ENCODE peak calls at places on chromosomes 13 and 19, in eight cellular contexts. I, B, W, E, O, R, G and Q are unnamed samples.

GRCh38 chr19:45994989-45995714 is at the start of gene CCDC61:
- DNase-seq in I (peak; percentile 94), B (peak; percentile 100), W (peak; percentile 95), E (peak; percentile 94), O (peak; percentile 95), R (peak; percentile 94), G (peak; percentile 96), Q (peak; percentile 97)

GRCh38 chr19:49497047-49497789 is 984 bp downstream of the RPS11 start:
- DNase-seq in I (peak; percentile 89), B (peak; percentile 49), W (peak; percentile 79), E (peak; percentile 63), O (peak; percentile 88), R (peak; percentile 71), G (peak; percentile 55), Q (no peak)

GRCh38 chr19:55440411-55441105 is 2.5 kb downstream of the SHISA7 start:
- DNase-seq in I (no peak), B (no peak), W (no peak), E (no peak), O (no peak), R (no peak), G (no peak), Q (no peak)

GRCh38 chr19:18672044-18672451 is 11.4 kb upstream of the CRTC1 start:
- DNase-seq in I (no peak), B (no peak), W (no peak), E (no peak), O (no peak), R (no peak), G (no peak), Q (no peak)

GRCh38 chr13:95083758-95084157 is 217.5 kb downstream of the ABCC4 start:
- DNase-seq in I (no peak), B (peak; percentile 86), W (no peak), E (no peak), O (no peak), R (no peak), G (no peak), Q (no peak)

GRCh38 chr19:46710687-46711086 is 6.2 kb downstream of the PRKD2 start:
- DNase-seq in I (no peak), B (no peak), W (no peak), E (no peak), O (no peak), R (no peak), G (no peak), Q (no peak)

GRCh38 chr19:45253396-45254027 is 2.4 kb downstream of the MARK4 start:
- DNase-seq in I (no peak), B (no peak), W (no peak), E (no peak), O (no peak), R (no peak), G (no peak), Q (no peak)

GRCh38 chr19:49338023-49338677 is 2.9 kb downstream of the CD37 start:
- DNase-seq in I (no peak), B (no peak), W (no peak), E (no peak), O (peak; percentile 66), R (no peak), G (no peak), Q (no peak)

GRCh38 chr13:31591834-31592233 is 147.5 kb upstream of the RXFP2 start:
- DNase-seq in I (no peak), B (no peak), W (no peak), E (no peak), O (no peak), R (no peak), G (no peak), Q (no peak)

GRCh38 chr13:23778879-23779278 is 110.3 kb downstream of the MIPEP start:
- DNase-seq in I (no peak), B (no peak), W (no peak), E (no peak), O (no peak), R (no peak), G (no peak), Q (no peak)

GRCh38 chr13:99895999-99896695 is 75.4 kb downstream of the ZIC5 start:
- DNase-seq in I (no peak), B (no peak), W (no peak), E (no peak), O (no peak), R (no peak), G (no peak), Q (peak; percentile 51)
- H3K27me3 ChIP-seq in I (peaks cover 65% of the 10 kb centered on the region), B (peaks cover 51% of the 10 kb centered on the region), W (peaks cover 54% of the 10 kb centered on the region), E (peaks cover 11% of the 10 kb centered on the region), O (peaks cover 51% of the 10 kb centered on the region), R (peaks cover 38% of the 10 kb centered on the region), G (no peaks in the 10 kb centered on the region), Q (peaks cover 33% of the 10 kb centered on the region)

DNA sequence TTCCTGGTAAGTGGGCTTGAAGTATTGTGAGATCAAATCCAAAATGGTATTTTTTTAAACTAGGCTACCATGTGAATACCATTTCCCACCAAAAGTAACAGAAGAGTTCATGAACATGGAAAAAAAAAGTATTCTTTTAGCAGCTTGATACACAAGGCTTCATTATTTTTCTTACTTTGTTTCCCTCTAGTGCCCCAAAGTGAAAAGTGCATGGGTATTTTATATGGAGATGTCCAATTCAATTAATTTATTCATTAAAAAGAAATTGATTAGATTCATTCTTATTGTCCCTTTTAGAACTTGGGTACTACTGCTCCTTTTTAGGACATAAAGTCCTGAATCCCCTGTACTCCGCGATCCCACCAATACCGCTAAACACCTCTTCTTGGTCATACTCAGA is 28.6 kb upstream of the SCEL start:
- DNase-seq in I (no peak), B (peak; percentile 58), W (no peak), E (no peak), O (no peak), R (no peak), G (no peak), Q (no peak)
- TF ChIP-seq CTCF in I (peak; percentile 22), B (peak; percentile 3), W (no peak), E (no peak), O (peak; percentile 44), R (peak; percentile 39), G (peak; percentile 59), Q (peak; percentile 49)

GRCh38 chr19:2636142-2636896 is 66.2 kb downstream of the GNG7 start:
- DNase-seq in I (no peak), B (no peak), W (no peak), E (no peak), O (no peak), R (peak; percentile 23), G (no peak), Q (no peak)
- H3K27ac ChIP-seq in I (peak overlapping the region; percentile 63), B (no peak overlapping the region), W (no peak overlapping the region), E (no peak overlapping the region), O (peak overlapping the region; percentile 51), R (peak overlapping the region; percentile 86), G (no peak overlapping the region), Q (peak overlapping the region; percentile 69)

DNA sequence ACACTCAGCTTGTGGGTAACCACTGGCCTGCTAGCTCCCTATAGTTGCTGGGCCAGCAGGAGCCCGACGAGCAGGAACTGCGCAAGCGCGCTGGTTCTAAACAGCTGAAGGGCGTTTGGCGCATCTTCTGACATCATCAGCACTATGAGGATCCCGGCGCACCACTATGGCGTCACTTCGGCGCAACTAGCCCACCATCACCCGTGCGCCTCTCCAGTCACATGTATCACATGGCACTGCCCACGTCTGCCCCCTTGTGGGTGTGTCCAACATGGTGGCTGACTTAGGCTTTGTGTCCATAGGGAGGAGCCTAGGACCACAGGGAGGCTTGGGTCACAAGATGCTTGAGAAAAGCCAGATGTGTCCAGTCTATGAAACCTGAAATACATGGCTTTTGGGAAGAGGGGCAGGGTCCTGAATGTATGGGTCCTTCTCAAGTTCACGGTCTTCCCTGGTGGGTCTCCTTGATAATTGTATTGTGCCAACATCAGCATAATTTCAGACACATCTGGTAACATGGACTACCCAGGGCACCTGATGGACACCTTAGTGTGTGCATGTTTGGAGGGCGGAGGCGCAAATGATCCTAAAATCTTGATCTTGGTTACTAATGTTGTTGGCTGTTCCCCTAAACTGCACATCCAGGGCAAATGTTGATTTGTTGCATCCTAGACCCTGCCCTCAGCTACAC is 18.0 kb downstream of the KLK4 start:
- DNase-seq in I (no peak), B (no peak), W (no peak), E (no peak), O (no peak), R (no peak), G (no peak), Q (no peak)
- H3K27me3 ChIP-seq in I (peaks cover 11% of the 10 kb centered on the region), B (no peaks in the 10 kb centered on the region), W (peaks cover 4% of the 10 kb centered on the region), E (no peaks in the 10 kb centered on the region), O (peaks cover 7% of the 10 kb centered on the region), R (no peaks in the 10 kb centered on the region), G (peaks cover 30% of the 10 kb centered on the region), Q (peaks cover 30% of the 10 kb centered on the region)

DNA sequence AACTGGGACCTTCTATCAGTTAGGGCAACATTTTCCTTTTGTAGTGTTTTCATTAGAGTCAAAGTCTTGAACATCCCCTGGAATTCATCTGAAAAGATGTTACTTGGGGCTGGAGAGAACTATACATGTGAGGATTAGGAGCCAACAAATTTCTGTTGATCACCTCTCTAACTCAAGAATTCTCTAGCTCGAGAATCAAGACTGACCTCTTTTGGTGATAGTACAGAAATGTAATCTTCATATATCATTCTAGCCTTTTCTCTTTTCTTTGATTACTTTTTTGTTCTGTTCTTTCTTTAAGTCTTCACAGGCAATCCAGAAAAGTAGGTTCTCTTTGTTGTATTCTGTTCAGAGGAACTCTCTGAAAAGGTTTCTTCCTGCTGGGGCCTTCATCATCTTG is 26.4 kb downstream of the ELF1 start:
- DNase-seq in I (no peak), B (peak; percentile 28), W (no peak), E (no peak), O (no peak), R (no peak), G (no peak), Q (no peak)
- TF ChIP-seq CTCF in I (no peak), B (no peak), W (peak; percentile 40), E (peak; percentile 47), O (no peak), R (no peak), G (no peak), Q (peak; percentile 26)

GRCh38 chr19:11196406-11197287 is 698 bp downstream of the KANK2 start:
- DNase-seq in I (no peak), B (peak; percentile 46), W (no peak), E (no peak), O (peak; percentile 77), R (peak; percentile 68), G (peak; percentile 28), Q (no peak)

GRCh38 chr19:11195681-11196080 is 1.7 kb downstream of the KANK2 start:
- DNase-seq in I (no peak), B (no peak), W (no peak), E (no peak), O (no peak), R (no peak), G (no peak), Q (no peak)

GRCh38 chr19:11194657-11195056 is 2.7 kb downstream of the KANK2 start:
- DNase-seq in I (no peak), B (no peak), W (no peak), E (no peak), O (no peak), R (no peak), G (no peak), Q (no peak)

GRCh38 chr19:11194173-11194572 is 3.2 kb downstream of the KANK2 start:
- DNase-seq in I (no peak), B (no peak), W (no peak), E (no peak), O (no peak), R (no peak), G (no peak), Q (no peak)

GRCh38 chr19:11195169-11195568 is 2.2 kb downstream of the KANK2 start:
- DNase-seq in I (no peak), B (no peak), W (no peak), E (no peak), O (no peak), R (peak; percentile 50), G (no peak), Q (no peak)
- H3K27ac ChIP-seq in I (peak overlapping the region; percentile 49), B (no peak overlapping the region), W (no peak overlapping the region), E (no peak overlapping the region), O (peak overlapping the region; percentile 36), R (peak overlapping the region; percentile 97), G (no peak overlapping the region), Q (peak overlapping the region; percentile 49)

GRCh38 chr19:13262450-13262849 is 112.2 kb downstream of the IER2 start:
- DNase-seq in I (no peak), B (peak; percentile 70), W (no peak), E (no peak), O (no peak), R (no peak), G (no peak), Q (no peak)
- H3K27me3 ChIP-seq in I (no peaks in the 10 kb centered on the region), B (no peaks in the 10 kb centered on the region), W (no peaks in the 10 kb centered on the region), E (no peaks in the 10 kb centered on the region), O (no peaks in the 10 kb centered on the region), R (no peaks in the 10 kb centered on the region), G (no peaks in the 10 kb centered on the region), Q (no peaks in the 10 kb centered on the region)